ENCODE peak calls at places on chromosomes 4 and X, in ten cellular contexts. C is HepG2, A is WTC11, U is AG10803, K is foreskin fibroblast, G is NB4, V is B cell, P is Peyer's patch, X is breast epithelium, E is neural crest cell. M is an unnamed sample.

GRCh38 chrX:149131780-149132179 is 373.3 kb downstream of the IDS start:
- DNase-seq in C (no peak), A (no peak), U (no peak), K (peak), G (no peak), V (no peak), P (no peak), X (no peak), E (no peak), M (no peak)

GRCh38 chr4:14835288-14835687 is 167.0 kb upstream of the CPEB2 start:
- DNase-seq in C (no peak), A (no peak), U (no peak), K (no peak), G (no peak), V (no peak), P (no peak), X (no peak), E (no peak), M (no peak)

GRCh38 chr4:122603156-122603574 is 17.7 kb downstream of the IL21 start:
- DNase-seq in C (no peak), A (no peak), U (no peak), K (no peak), G (no peak), V (no peak), P (no peak), X (no peak), E (no peak), M (no peak)

GRCh38 chr4:149987330-149987751 is 90.9 kb upstream of the DCLK2 start:
- DNase-seq in C (no peak), A (no peak), U (peak), K (no peak), G (no peak), V (no peak), P (no peak), X (no peak), E (no peak), M (no peak)

GRCh38 chr4:110540606-110541440 is 64.9 kb downstream of the ENPEP start:
- DNase-seq in C (no peak), A (no peak), U (peak), K (peak), G (no peak), V (no peak), P (no peak), X (no peak), E (no peak), M (no peak)

GRCh38 chrX:135295238-135295943 is 13.9 kb upstream of the ETDC start:
- DNase-seq in C (no peak), A (peak), U (peak), K (peak), G (no peak), V (peak), P (peak), X (no peak), E (peak), M (peak)

GRCh38 chr4:169315530-169316306 is 45.0 kb upstream of the SH3RF1 start:
- DNase-seq in C (no peak), A (no peak), U (peak), K (peak), G (no peak), V (no peak), P (no peak), X (no peak), E (no peak), M (no peak)

GRCh38 chr4:111064342-111064993 is 441.6 kb upstream of the PITX2 start:
- DNase-seq in C (no peak), A (no peak), U (peak), K (peak), G (peak), V (no peak), P (no peak), X (no peak), E (no peak), M (no peak)

GRCh38 chr4:89661490-89661889 is 175.5 kb downstream of the SNCA start:
- DNase-seq in C (no peak), A (no peak), U (peak), K (peak), G (no peak), V (no peak), P (no peak), X (no peak), E (no peak), M (no peak)

GRCh38 chr4:889516-889915 is 42.6 kb downstream of the GAK start:
- DNase-seq in C (no peak), A (no peak), U (no peak), K (no peak), G (no peak), V (no peak), P (no peak), X (no peak), E (no peak), M (no peak)

GRCh38 chr4:121070696-121071639 is 1.4 kb downstream of the NDNF start:
- DNase-seq in C (no peak), A (peak), U (peak), K (peak), G (no peak), V (no peak), P (peak), X (no peak), E (peak), M (peak)

GRCh38 chr4:103892616-103893015 is 172.8 kb upstream of the TACR3 start:
- DNase-seq in C (no peak), A (no peak), U (no peak), K (peak), G (no peak), V (no peak), P (no peak), X (no peak), E (no peak), M (no peak)

DNA sequence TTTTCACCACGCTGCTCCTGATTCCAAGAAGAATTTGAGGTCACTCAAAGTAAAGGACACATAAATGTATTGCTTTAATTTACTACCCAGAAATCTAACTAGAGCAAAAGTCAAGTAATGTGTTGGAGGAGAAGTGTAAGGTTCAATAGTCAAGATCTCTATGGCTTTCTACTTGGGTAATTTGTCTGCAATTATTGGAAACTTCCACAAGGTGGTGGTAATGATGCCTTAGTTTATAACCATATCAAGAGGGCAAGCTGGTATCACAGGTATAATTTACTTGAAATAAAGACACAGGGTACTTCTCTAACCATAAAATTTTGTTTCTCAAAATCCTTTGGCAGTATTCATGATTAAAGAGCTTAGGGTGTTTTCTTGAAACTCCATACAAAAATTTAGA is 10.2 kb upstream of the GRIA3 start:
- DNase-seq in C (no peak), A (no peak), U (no peak), K (peak), G (peak), V (no peak), P (no peak), X (no peak), E (no peak), M (no peak)
- TF ChIP-seq CTCF in C (peak), A (no peak), U (no peak), K (peak), G (peak), V (no peak), P (no peak), X (no peak), E (peak), M (peak)

GRCh38 chr4:42865572-42866189 is 26.8 kb upstream of the GRXCR1 start:
- DNase-seq in C (peak), A (peak), U (peak), K (peak), G (peak), V (peak), P (no peak), X (no peak), E (peak), M (peak)
- TF ChIP-seq CTCF in C (peak), A (peak), U (peak), K (peak), G (peak), V (peak), P (peak), X (peak), E (peak), M (peak)

DNA sequence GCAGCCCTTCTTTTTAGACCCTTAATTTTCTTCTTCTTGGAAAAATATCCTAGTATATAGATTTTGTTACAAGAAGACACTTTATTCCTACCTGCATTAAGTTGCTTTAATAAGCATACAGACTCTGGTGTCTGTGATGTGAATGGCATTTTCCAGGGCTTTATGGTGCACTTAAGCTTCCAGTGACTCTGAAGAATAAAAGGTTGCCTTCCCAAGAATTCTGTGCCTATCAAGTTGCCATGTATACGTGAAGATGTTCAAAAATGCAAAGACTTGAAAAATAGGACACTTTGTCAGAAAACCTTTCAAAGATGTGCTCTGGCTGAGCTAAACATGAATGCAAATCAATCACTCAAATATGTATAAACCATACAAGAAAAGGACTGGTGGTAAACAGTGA is 110.9 kb downstream of the RS1 start:
- DNase-seq in C (no peak), A (no peak), U (no peak), K (no peak), G (no peak), V (no peak), P (no peak), X (no peak), E (no peak), M (no peak)
- TF ChIP-seq CTCF in C (no peak), A (no peak), U (no peak), K (no peak), G (no peak), V (no peak), P (no peak), X (no peak), E (no peak), M (no peak)

GRCh38 chr4:37891221-37892159 is 606 bp downstream of the TBC1D1 start:
- DNase-seq in C (no peak), A (peak), U (no peak), K (peak), G (peak), V (peak), P (peak), X (no peak), E (no peak), M (peak)

GRCh38 chr4:37893164-37893563 is 2.3 kb downstream of the TBC1D1 start:
- DNase-seq in C (no peak), A (no peak), U (no peak), K (no peak), G (no peak), V (no peak), P (no peak), X (no peak), E (no peak), M (no peak)

GRCh38 chr4:37889849-37890500 is 909 bp upstream of the TBC1D1 start:
- DNase-seq in C (no peak), A (peak), U (no peak), K (peak), G (no peak), V (no peak), P (no peak), X (no peak), E (no peak), M (peak)

GRCh38 chr4:37892641-37893040 is 1.8 kb downstream of the TBC1D1 start:
- DNase-seq in C (no peak), A (no peak), U (no peak), K (no peak), G (peak), V (peak), P (no peak), X (no peak), E (no peak), M (no peak)

DNA sequence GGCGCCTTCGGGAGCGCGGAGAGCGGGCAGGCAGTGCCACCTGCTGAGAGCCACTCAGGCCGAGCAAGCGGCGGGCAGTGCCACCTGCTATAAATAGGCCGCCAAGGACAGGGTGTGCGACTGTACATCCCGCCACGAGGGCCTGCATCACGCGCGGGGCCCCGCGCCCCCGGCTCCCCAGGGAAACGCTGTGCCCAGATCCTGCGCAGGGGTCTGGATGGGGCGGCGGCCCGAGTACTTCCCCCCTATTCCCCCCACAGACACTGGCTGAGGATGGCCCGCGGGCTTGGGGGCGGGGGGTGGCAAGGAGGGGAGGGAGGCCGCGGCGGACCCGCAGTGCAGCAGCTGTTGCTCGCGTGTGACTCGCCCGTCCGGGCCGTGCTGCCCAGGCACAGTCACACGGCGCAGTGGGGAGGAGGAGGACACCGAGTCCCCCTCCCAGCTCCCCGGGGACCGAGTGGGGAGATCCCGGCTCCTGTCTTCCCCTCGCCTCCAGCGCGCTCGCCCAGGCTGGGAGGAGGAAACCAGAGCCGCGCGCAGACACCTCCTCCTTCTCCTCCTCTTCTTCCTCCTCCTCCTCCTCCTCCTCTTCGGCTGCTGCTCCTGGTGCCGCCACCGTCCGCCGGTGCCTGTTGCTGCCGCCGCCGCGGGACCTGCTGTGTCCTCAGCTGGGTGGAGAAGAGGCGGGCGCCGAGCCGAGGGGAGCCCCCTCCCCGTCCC is at the start of gene TBC1D1:
- DNase-seq in C (no peak), A (peak), U (no peak), K (peak), G (peak), V (peak), P (peak), X (no peak), E (no peak), M (peak)
- TF ChIP-seq CTCF in C (no peak), A (no peak), U (no peak), K (no peak), G (no peak), V (no peak), P (no peak), X (no peak), E (no peak), M (no peak)

DNA sequence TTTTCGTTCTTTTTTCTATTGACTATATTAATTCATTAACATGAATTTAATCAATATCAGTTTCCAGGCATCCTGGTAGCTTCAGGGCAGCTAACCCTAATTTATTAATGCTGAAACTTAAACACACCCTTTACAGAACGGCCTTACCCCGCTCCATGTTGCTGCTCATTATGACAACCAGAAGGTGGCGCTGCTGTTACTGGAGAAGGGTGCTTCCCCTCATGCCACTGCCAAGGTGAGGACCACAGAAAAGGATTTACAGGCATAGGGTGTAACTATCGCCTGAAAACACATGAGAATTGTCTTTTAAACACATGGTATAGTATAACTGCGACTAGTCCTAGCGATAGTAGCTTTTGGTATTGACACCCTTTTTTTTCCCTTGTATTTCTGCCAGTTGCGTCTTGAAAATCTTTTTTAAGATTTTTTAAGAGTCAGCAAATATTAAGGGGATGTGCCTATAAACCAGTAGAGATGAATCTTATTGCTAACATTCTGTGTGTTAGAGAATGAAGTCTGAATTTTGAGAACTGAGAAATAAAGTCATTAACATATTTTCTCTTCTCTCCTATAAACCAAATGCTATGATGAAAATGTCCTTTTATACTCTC is 229.0 kb downstream of the ANK2 start:
- DNase-seq in C (peak), A (peak), U (peak), K (peak), G (peak), V (peak), P (no peak), X (no peak), E (peak), M (peak)
- TF ChIP-seq CTCF in C (peak), A (peak), U (peak), K (peak), G (peak), V (peak), P (no peak), X (peak), E (peak), M (peak)

GRCh38 chr4:98110214-98110613 is 33.1 kb downstream of the STPG2 start:
- DNase-seq in C (no peak), A (no peak), U (no peak), K (no peak), G (no peak), V (no peak), P (no peak), X (no peak), E (no peak), M (no peak)

GRCh38 chr4:98117363-98117762 is 25.9 kb downstream of the STPG2 start:
- DNase-seq in C (no peak), A (no peak), U (no peak), K (no peak), G (no peak), V (no peak), P (no peak), X (no peak), E (no peak), M (no peak)

GRCh38 chr4:98110929-98111328 is 32.3 kb downstream of the STPG2 start:
- DNase-seq in C (no peak), A (no peak), U (no peak), K (no peak), G (no peak), V (no peak), P (no peak), X (no peak), E (no peak), M (no peak)

GRCh38 chr4:98113005-98113404 is 30.3 kb downstream of the STPG2 start:
- DNase-seq in C (peak), A (no peak), U (peak), K (peak), G (peak), V (no peak), P (no peak), X (no peak), E (no peak), M (peak)
- TF ChIP-seq CTCF in C (peak), A (no peak), U (peak), K (peak), G (peak), V (no peak), P (no peak), X (no peak), E (peak), M (no peak)

GRCh38 chr4:65033899-65034298 is 624.6 kb upstream of the TECRL start:
- DNase-seq in C (no peak), A (no peak), U (no peak), K (no peak), G (no peak), V (no peak), P (no peak), X (no peak), E (no peak), M (no peak)
- TF ChIP-seq CTCF in C (no peak), A (no peak), U (no peak), K (no peak), G (no peak), V (no peak), P (no peak), X (no peak), E (peak), M (peak)